ENCODE peak calls at places on chromosomes 2 and 18, in six cellular contexts. P is G401; R is GM04504; D is activated CD4-positive, alpha-beta memory T cell treated with anti-CD3 and anti-CD28 coated beads, Interleukin-2, amount 10 ng/mL, durations not matched to agents 7 days and 5 days; L is NCI-H774; Z is GOT3. E is an unnamed sample.

GRCh38 chr2:178804791-178805190 is 2.4 kb downstream of the TTN start:
- DNase-seq in Z (no peak), L (no peak), R (no peak), P (no peak), D (no peak), E (no peak)

GRCh38 chr2:118103963-118104942 is 16.0 kb downstream of the INSIG2 start:
- DNase-seq in L (no peak), R (no peak), P (no peak), D (no peak), Z (no peak), E (no peak)

GRCh38 chr2:237500681-237501424 is 13.8 kb downstream of the MLPH start:
- DNase-seq in Z (peak), D (no peak), P (no peak), L (no peak), R (peak), E (no peak)

GRCh38 chr18:26322892-26323653 is 96.8 kb downstream of the TAF4B start:
- DNase-seq in P (no peak), L (no peak), R (no peak), D (no peak), Z (no peak), E (no peak)

GRCh38 chr2:128732976-128733431 is 414.3 kb upstream of the HS6ST1 start:
- DNase-seq in Z (no peak), L (no peak), P (no peak), R (peak), D (no peak), E (no peak)

GRCh38 chr2:148876589-148877402 is 1.8 kb downstream of the KIF5C start:
- DNase-seq in D (peak), R (no peak), L (peak), P (peak), Z (no peak), E (peak)

GRCh38 chr2:101883860-101884259 is 107.9 kb upstream of the IL1R2 start:
- DNase-seq in P (no peak), L (no peak), Z (no peak), R (peak), D (no peak), E (no peak)

GRCh38 chr2:118122768-118123335 is 34.6 kb downstream of the INSIG2 start:
- DNase-seq in Z (no peak), D (no peak), R (no peak), L (no peak), P (no peak), E (no peak)

GRCh38 chr2:176527141-176527901 is 258.1 kb downstream of the MTX2 start:
- DNase-seq in D (no peak), Z (no peak), R (peak), L (no peak), P (no peak), E (no peak)

GRCh38 chr2:38682008-38682575 is 16.2 kb downstream of the GALM start:
- DNase-seq in D (no peak), P (no peak), Z (no peak), L (no peak), R (no peak), E (no peak)

GRCh38 chr2:177543007-177543760 is 150.6 kb downstream of the AGPS start:
- DNase-seq in R (peak), D (no peak), P (no peak), Z (peak), L (no peak), E (no peak)

GRCh38 chr18:36215577-36215976 is 28.3 kb downstream of the MOCOS start:
- DNase-seq in Z (no peak), R (no peak), P (no peak), L (no peak), D (no peak), E (no peak)

GRCh38 chr2:37011126-37011525 is 44.8 kb upstream of the STRN start:
- DNase-seq in R (no peak), Z (no peak), D (no peak), L (no peak), P (no peak), E (no peak)

GRCh38 chr2:119871725-119872124 is 112.0 kb downstream of the PTPN4 start:
- DNase-seq in R (no peak), L (no peak), P (no peak), Z (no peak), D (no peak), E (no peak)

GRCh38 chr2:19349911-19350677 is 8.3 kb downstream of the OSR1 start:
- DNase-seq in D (peak), Z (no peak), R (no peak), L (no peak), P (peak), E (no peak)

GRCh38 chr2:41927581-41928260 is 120.1 kb upstream of the PKDCC start:
- DNase-seq in L (no peak), P (no peak), D (no peak), Z (no peak), R (no peak), E (no peak)

GRCh38 chr18:24170389-24170788 is 31.5 kb downstream of the CABYR start:
- DNase-seq in L (peak), P (no peak), R (no peak), D (no peak), Z (no peak), E (no peak)

GRCh38 chr18:48828713-48829442 is 121.9 kb downstream of the SMAD7 start:
- DNase-seq in R (no peak), Z (no peak), D (peak), L (no peak), P (no peak), E (no peak)

GRCh38 chr2:127087780-127088495 is 19.0 kb downstream of the BIN1 start:
- DNase-seq in P (no peak), D (no peak), Z (no peak), L (no peak), R (no peak), E (no peak)

GRCh38 chr2:152861349-152861942 is 143.0 kb downstream of the ARL6IP6 start:
- DNase-seq in P (peak), Z (no peak), L (no peak), D (no peak), R (no peak), E (no peak)

GRCh38 chr2:150097891-150098595 is 389.4 kb downstream of the RND3 start:
- DNase-seq in D (no peak), Z (no peak), L (no peak), P (no peak), R (no peak), E (no peak)

GRCh38 chr2:55408946-55409868 is 10.4 kb downstream of the CCDC88A start:
- DNase-seq in D (no peak), R (no peak), P (no peak), L (no peak), Z (no peak), E (no peak)

GRCh38 chr2:101199153-101199810 is 48.1 kb upstream of the TBC1D8 start:
- DNase-seq in R (no peak), L (no peak), D (no peak), Z (no peak), P (no peak), E (no peak)

GRCh38 chr2:222903234-222904220 is 42.7 kb downstream of the ACSL3 start:
- DNase-seq in L (peak), D (peak), P (peak), Z (no peak), R (no peak), E (peak)

GRCh38 chr2:163607630-163608029 is 128.2 kb downstream of the FIGN start:
- DNase-seq in Z (no peak), D (no peak), P (no peak), L (no peak), R (no peak), E (no peak)

GRCh38 chr2:101047075-101047766 is 45.1 kb downstream of the RPL31 start:
- DNase-seq in R (no peak), P (no peak), D (no peak), L (no peak), Z (no peak), E (peak)

GRCh38 chr2:90069290-90069894 is 1377.9 kb downstream of the RPIA start:
- DNase-seq in R (no peak), L (no peak), P (peak), D (peak), Z (no peak), E (no peak)

E was measured in cerebellum.